ENCODE peak calls at places on chromosomes 3 and 15, in eight cellular contexts. V, K, B, D, M, N, X and H are unnamed samples. For H3K36me3, the result is how much of the 10 kb centered on the place peaks cover.

GRCh38 chr15:40944510-40945296 is 8.6 kb upstream of the CHAC1 start:
- DNase-seq in V (no peak), X (no peak), M (no peak), N (no peak), D (no peak), B (no peak), K (no peak), H (no peak)

GRCh38 chr15:89768071-89768500 is 8.0 kb upstream of the MESP2 start:
- DNase-seq in K (no peak), N (no peak), V (peak), M (peak), X (no peak), B (peak), D (peak), H (peak)

GRCh38 chr3:88002448-88002847 is 56.4 kb downstream of the CGGBP1 start:
- DNase-seq in X (no peak), V (no peak), N (no peak), M (no peak), D (no peak), B (no peak), K (no peak), H (no peak)

GRCh38 chr15:91956026-91956723 is 102.7 kb downstream of the SLCO3A1 start:
- DNase-seq in X (peak), V (peak), K (peak), M (no peak), B (no peak), D (no peak), N (no peak), H (peak)

GRCh38 chr3:145450018-145450682 is 710.8 kb downstream of the PLOD2 start:
- DNase-seq in V (no peak), N (no peak), D (no peak), X (no peak), K (no peak), B (no peak), M (no peak), H (no peak)

GRCh38 chr3:183253364-183253960 is 409 bp downstream of the B3GNT5 start:
- DNase-seq in N (no peak), M (peak), X (peak), V (peak), D (peak), B (peak), K (peak), H (peak)

GRCh38 chr15:22939652-22940061 is 40.5 kb downstream of the CYFIP1 start:
- DNase-seq in K (no peak), D (no peak), B (no peak), V (no peak), X (no peak), M (peak), N (no peak), H (no peak)

GRCh38 chr3:8554725-8555621 is 53.4 kb downstream of the LMCD1 start:
- DNase-seq in V (peak), B (no peak), N (peak), M (peak), K (peak), X (peak), D (peak), H (no peak)

GRCh38 chr3:52144796-52145735 is 9.2 kb downstream of the POC1A start:
- DNase-seq in V (no peak), X (no peak), K (no peak), B (no peak), M (no peak), D (no peak), N (no peak), H (no peak)

GRCh38 chr3:52144034-52144795 is 10.0 kb downstream of the POC1A start:
- DNase-seq in X (peak), N (peak), M (peak), K (peak), V (peak), B (peak), D (peak), H (peak)

GRCh38 chr3:52143156-52143555 is 11.1 kb downstream of the POC1A start:
- DNase-seq in X (no peak), B (no peak), N (no peak), M (no peak), D (no peak), K (no peak), V (no peak), H (no peak)

GRCh38 chr3:52141751-52142150 is 12.5 kb downstream of the POC1A start:
- DNase-seq in B (no peak), V (no peak), K (no peak), N (no peak), D (no peak), M (no peak), X (no peak), H (no peak)

GRCh38 chr3:52143616-52144015 is 10.6 kb downstream of the POC1A start:
- DNase-seq in B (no peak), X (no peak), K (no peak), D (no peak), M (no peak), V (no peak), N (no peak), H (no peak)
- H3K36me3 ChIP-seq in B (under half), X (under half), K (under half), D (under half), M (under half), V (under half), N (under half), H (under half)

GRCh38 chr15:39746176-39746575 is 36.5 kb downstream of the FSIP1 start:
- DNase-seq in B (no peak), K (no peak), V (peak), N (no peak), X (no peak), D (no peak), M (no peak), H (no peak)

GRCh38 chr15:39741258-39741657 is 41.4 kb downstream of the FSIP1 start:
- DNase-seq in K (peak), V (peak), M (no peak), N (no peak), X (no peak), B (no peak), D (no peak), H (no peak)

GRCh38 chr15:39745415-39745814 is 37.2 kb downstream of the FSIP1 start:
- DNase-seq in K (no peak), X (no peak), D (no peak), B (no peak), N (no peak), M (no peak), V (no peak), H (no peak)

GRCh38 chr15:39744334-39745103 is 38.1 kb downstream of the FSIP1 start:
- DNase-seq in V (no peak), K (no peak), D (no peak), B (no peak), X (no peak), N (no peak), M (no peak), H (no peak)

GRCh38 chr15:39743611-39744010 is 39.0 kb downstream of the FSIP1 start:
- DNase-seq in D (no peak), V (no peak), B (no peak), M (no peak), K (peak), X (no peak), N (no peak), H (no peak)
- H3K36me3 ChIP-seq in D (under half), V (under half), B (under half), M (under half), K (under half), X (under half), N (under half), H (under half)

GRCh38 chr3:48412375-48413001 is 17.4 kb downstream of the PLXNB1 start:
- DNase-seq in M (no peak), X (peak), V (no peak), D (no peak), N (no peak), K (no peak), B (peak), H (no peak)

GRCh38 chr3:48411041-48411588 is 18.8 kb downstream of the PLXNB1 start:
- DNase-seq in M (peak), D (no peak), B (peak), K (no peak), X (no peak), N (no peak), V (no peak), H (no peak)

GRCh38 chr3:48410205-48411040 is 19.5 kb downstream of the PLXNB1 start:
- DNase-seq in D (no peak), B (peak), K (no peak), V (no peak), M (peak), N (no peak), X (no peak), H (no peak)

GRCh38 chr3:48413086-48413485 is 16.8 kb downstream of the PLXNB1 start:
- DNase-seq in M (no peak), V (no peak), K (no peak), D (no peak), X (no peak), N (no peak), B (peak), H (no peak)

GRCh38 chr3:48411606-48412374 is 18.1 kb downstream of the PLXNB1 start:
- DNase-seq in N (no peak), M (peak), B (peak), D (no peak), X (no peak), V (no peak), K (no peak), H (no peak)
- H3K36me3 ChIP-seq in N (under half), M (under half), B (under half), D (half or more), X (half or more), V (under half), K (under half), H (half or more)

DNA sequence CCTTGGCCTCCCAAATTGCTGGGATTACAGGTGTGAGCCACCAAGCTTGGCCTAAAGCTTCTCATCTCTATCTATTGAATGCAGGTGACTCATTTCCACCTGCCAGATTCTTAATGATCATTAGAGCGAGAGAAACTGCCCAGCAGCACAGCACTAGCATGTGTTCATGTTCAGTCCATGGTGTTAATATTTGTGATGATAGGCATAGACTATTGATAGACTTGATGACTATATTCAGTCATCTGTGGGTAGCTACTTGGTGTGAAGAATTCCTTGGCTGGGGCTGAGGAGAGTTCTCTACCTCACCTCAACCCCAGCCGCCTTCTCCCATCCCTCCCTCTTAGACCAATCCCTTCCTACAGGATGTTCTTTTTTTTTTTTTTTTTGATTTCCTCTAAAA is 60.0 kb downstream of the ST6GAL1 start:
- DNase-seq in K (peak), N (no peak), B (no peak), X (no peak), M (no peak), D (no peak), V (no peak), H (no peak)
- H3K36me3 ChIP-seq in K (under half), N (under half), B (under half), X (under half), M (under half), D (under half), V (under half), H (under half)

DNA sequence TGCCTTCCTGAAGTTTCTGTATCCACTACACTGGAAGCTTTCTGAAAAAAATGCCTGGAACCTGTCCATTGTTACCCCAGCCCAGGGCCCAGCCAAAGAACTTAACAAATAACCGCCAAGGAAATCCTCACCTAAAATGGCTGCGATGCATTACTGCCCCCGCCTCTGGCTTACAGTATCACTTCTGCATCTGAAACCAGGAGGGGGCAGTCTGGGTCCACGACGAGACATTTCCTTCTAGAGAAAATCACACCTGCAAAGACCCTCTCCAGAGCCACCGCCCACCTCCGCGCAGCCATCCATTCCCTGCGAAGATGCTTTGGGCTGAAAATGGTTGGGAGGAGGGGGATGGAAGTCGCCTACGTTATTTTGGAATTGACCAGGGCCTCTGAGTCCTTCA is 22.4 kb upstream of the CELF6 start:
- DNase-seq in V (peak), B (no peak), N (no peak), M (peak), X (no peak), K (peak), D (no peak), H (no peak)
- H3K36me3 ChIP-seq in V (under half), B (under half), N (under half), M (under half), X (half or more), K (under half), D (under half), H (under half)

GRCh38 chr3:38306941-38307340 is 24.8 kb downstream of the SLC22A14 start:
- DNase-seq in D (peak), N (no peak), B (no peak), M (no peak), V (no peak), X (no peak), K (no peak), H (no peak)
- H3K36me3 ChIP-seq in D (under half), N (under half), B (under half), M (under half), V (under half), X (under half), K (under half), H (under half)

DNA sequence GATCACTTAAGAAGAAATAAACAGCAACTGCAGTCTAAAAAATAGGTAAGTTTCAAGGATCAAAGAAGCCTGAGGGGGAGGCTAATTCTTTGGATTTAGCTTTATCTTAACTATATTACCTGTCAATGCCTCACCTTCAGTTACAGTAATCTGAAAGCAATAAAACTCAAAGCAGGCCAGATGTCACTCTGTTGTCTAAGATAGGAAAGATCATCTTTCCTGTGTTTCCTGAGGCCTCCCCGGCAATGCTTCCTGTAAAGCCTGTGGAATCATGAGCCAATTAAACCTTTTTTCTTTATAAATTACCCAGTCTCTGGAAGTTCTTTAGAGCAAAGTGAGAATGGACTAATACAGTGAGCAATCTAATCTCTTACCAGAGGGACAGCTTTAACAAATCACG is 60.1 kb downstream of the NPTN start:
- DNase-seq in M (no peak), X (no peak), D (no peak), B (no peak), V (no peak), K (no peak), N (no peak), H (no peak)
- H3K36me3 ChIP-seq in M (under half), X (half or more), D (half or more), B (under half), V (under half), K (under half), N (under half), H (under half)

GRCh38 chr15:84800365-84800806 is 16.8 kb upstream of the ALPK3 start:
- DNase-seq in M (no peak), N (no peak), B (peak), K (no peak), D (no peak), V (no peak), X (no peak), H (no peak)
- H3K36me3 ChIP-seq in M (under half), N (under half), B (under half), K (under half), D (half or more), V (under half), X (half or more), H (under half)